ENCODE peak calls at places on chromosomes 6 and 20, in nine cellular contexts. One of them, this sample, is unnamed.

GRCh38 chr20:6673071-6673470 is 94.4 kb upstream of the BMP2 start:
- DNase-seq in AG09309: no peak
- DNase-seq in stimulated activated CD8-positive, alpha-beta memory T cell treated with anti-CD3 and anti-CD28 coated beads, Interleukin-15, amount 100 ng/mL, for 24 hours: no peak
- DNase-seq in heart left ventricle: no peak
- DNase-seq in activated CD8-positive, alpha-beta memory T cell treated with anti-CD3 and anti-CD28 coated beads, Interleukin-2, amount 10 ng/mL, durations not matched to agents 7 days and 5 days: no peak
- DNase-seq in left lung: no peak
- DNase-seq in vagina: no peak
- DNase-seq in H54: no peak
- DNase-seq in astrocyte of the cerebellum: no peak
- DNase-seq in this sample: no peak

GRCh38 chr6:163290545-163291274 is 123.8 kb upstream of the QKI start:
- DNase-seq in left lung: no peak
- DNase-seq in heart left ventricle: no peak
- DNase-seq in activated CD8-positive, alpha-beta memory T cell treated with anti-CD3 and anti-CD28 coated beads, Interleukin-2, amount 10 ng/mL, durations not matched to agents 7 days and 5 days: no peak
- DNase-seq in astrocyte of the cerebellum: no peak
- DNase-seq in vagina: no peak
- DNase-seq in stimulated activated CD8-positive, alpha-beta memory T cell treated with anti-CD3 and anti-CD28 coated beads, Interleukin-15, amount 100 ng/mL, for 24 hours: no peak
- DNase-seq in H54: no peak
- DNase-seq in AG09309: no peak
- DNase-seq in this sample: no peak

GRCh38 chr20:32832664-32833063 is 12.9 kb downstream of the MAPRE1 start:
- DNase-seq in heart left ventricle: no peak
- DNase-seq in astrocyte of the cerebellum: no peak
- DNase-seq in stimulated activated CD8-positive, alpha-beta memory T cell treated with anti-CD3 and anti-CD28 coated beads, Interleukin-15, amount 100 ng/mL, for 24 hours: no peak
- DNase-seq in left lung: no peak
- DNase-seq in activated CD8-positive, alpha-beta memory T cell treated with anti-CD3 and anti-CD28 coated beads, Interleukin-2, amount 10 ng/mL, durations not matched to agents 7 days and 5 days: peak
- DNase-seq in vagina: no peak
- DNase-seq in AG09309: no peak
- DNase-seq in H54: no peak
- DNase-seq in this sample: no peak

GRCh38 chr6:167679791-167680604 is 146.7 kb upstream of the AFDN start:
- DNase-seq in astrocyte of the cerebellum: no peak
- DNase-seq in activated CD8-positive, alpha-beta memory T cell treated with anti-CD3 and anti-CD28 coated beads, Interleukin-2, amount 10 ng/mL, durations not matched to agents 7 days and 5 days: no peak
- DNase-seq in heart left ventricle: no peak
- DNase-seq in stimulated activated CD8-positive, alpha-beta memory T cell treated with anti-CD3 and anti-CD28 coated beads, Interleukin-15, amount 100 ng/mL, for 24 hours: no peak
- DNase-seq in AG09309: no peak
- DNase-seq in vagina: no peak
- DNase-seq in left lung: no peak
- DNase-seq in H54: no peak
- DNase-seq in this sample: no peak

GRCh38 chr6:32885698-32886286 is 31.8 kb downstream of the PSMB9 start:
- DNase-seq in H54: no peak
- DNase-seq in vagina: no peak
- DNase-seq in heart left ventricle: no peak
- DNase-seq in astrocyte of the cerebellum: peak
- DNase-seq in activated CD8-positive, alpha-beta memory T cell treated with anti-CD3 and anti-CD28 coated beads, Interleukin-2, amount 10 ng/mL, durations not matched to agents 7 days and 5 days: no peak
- DNase-seq in stimulated activated CD8-positive, alpha-beta memory T cell treated with anti-CD3 and anti-CD28 coated beads, Interleukin-15, amount 100 ng/mL, for 24 hours: no peak
- DNase-seq in left lung: no peak
- DNase-seq in AG09309: no peak
- DNase-seq in this sample: peak

GRCh38 chr6:33710296-33711121 is 991 bp downstream of the UQCC2 start:
- DNase-seq in activated CD8-positive, alpha-beta memory T cell treated with anti-CD3 and anti-CD28 coated beads, Interleukin-2, amount 10 ng/mL, durations not matched to agents 7 days and 5 days: no peak
- DNase-seq in heart left ventricle: peak
- DNase-seq in AG09309: no peak
- DNase-seq in stimulated activated CD8-positive, alpha-beta memory T cell treated with anti-CD3 and anti-CD28 coated beads, Interleukin-15, amount 100 ng/mL, for 24 hours: no peak
- DNase-seq in vagina: no peak
- DNase-seq in astrocyte of the cerebellum: no peak
- DNase-seq in left lung: no peak
- DNase-seq in H54: no peak
- DNase-seq in this sample: no peak

GRCh38 chr6:161226005-161226964 is 47.6 kb downstream of the AGPAT4 start:
- DNase-seq in H54: no peak
- DNase-seq in AG09309: no peak
- DNase-seq in astrocyte of the cerebellum: no peak
- DNase-seq in activated CD8-positive, alpha-beta memory T cell treated with anti-CD3 and anti-CD28 coated beads, Interleukin-2, amount 10 ng/mL, durations not matched to agents 7 days and 5 days: peak
- DNase-seq in heart left ventricle: no peak
- DNase-seq in stimulated activated CD8-positive, alpha-beta memory T cell treated with anti-CD3 and anti-CD28 coated beads, Interleukin-15, amount 100 ng/mL, for 24 hours: no peak
- DNase-seq in vagina: no peak
- DNase-seq in left lung: no peak
- DNase-seq in this sample: no peak

GRCh38 chr20:59737816-59738215 is 133.5 kb downstream of the PHACTR3 start:
- DNase-seq in H54: no peak
- DNase-seq in AG09309: no peak
- DNase-seq in activated CD8-positive, alpha-beta memory T cell treated with anti-CD3 and anti-CD28 coated beads, Interleukin-2, amount 10 ng/mL, durations not matched to agents 7 days and 5 days: no peak
- DNase-seq in astrocyte of the cerebellum: no peak
- DNase-seq in stimulated activated CD8-positive, alpha-beta memory T cell treated with anti-CD3 and anti-CD28 coated beads, Interleukin-15, amount 100 ng/mL, for 24 hours: no peak
- DNase-seq in heart left ventricle: no peak
- DNase-seq in left lung: no peak
- DNase-seq in vagina: no peak
- DNase-seq in this sample: no peak

GRCh38 chr6:169069361-169069760 is 184.3 kb downstream of the THBS2 start:
- DNase-seq in heart left ventricle: no peak
- DNase-seq in vagina: no peak
- DNase-seq in astrocyte of the cerebellum: no peak
- DNase-seq in activated CD8-positive, alpha-beta memory T cell treated with anti-CD3 and anti-CD28 coated beads, Interleukin-2, amount 10 ng/mL, durations not matched to agents 7 days and 5 days: no peak
- DNase-seq in left lung: no peak
- DNase-seq in AG09309: no peak
- DNase-seq in H54: no peak
- DNase-seq in stimulated activated CD8-positive, alpha-beta memory T cell treated with anti-CD3 and anti-CD28 coated beads, Interleukin-15, amount 100 ng/mL, for 24 hours: no peak
- DNase-seq in this sample: no peak

GRCh38 chr20:29326376-29327070 is 1930.9 kb upstream of the DEFB115 start:
- DNase-seq in stimulated activated CD8-positive, alpha-beta memory T cell treated with anti-CD3 and anti-CD28 coated beads, Interleukin-15, amount 100 ng/mL, for 24 hours: no peak
- DNase-seq in vagina: no peak
- DNase-seq in H54: no peak
- DNase-seq in astrocyte of the cerebellum: no peak
- DNase-seq in activated CD8-positive, alpha-beta memory T cell treated with anti-CD3 and anti-CD28 coated beads, Interleukin-2, amount 10 ng/mL, durations not matched to agents 7 days and 5 days: no peak
- DNase-seq in heart left ventricle: no peak
- DNase-seq in left lung: peak
- DNase-seq in AG09309: no peak
- DNase-seq in this sample: no peak

GRCh38 chr20:62735331-62735821 is 26.7 kb downstream of the NTSR1 start:
- DNase-seq in activated CD8-positive, alpha-beta memory T cell treated with anti-CD3 and anti-CD28 coated beads, Interleukin-2, amount 10 ng/mL, durations not matched to agents 7 days and 5 days: no peak
- DNase-seq in H54: no peak
- DNase-seq in stimulated activated CD8-positive, alpha-beta memory T cell treated with anti-CD3 and anti-CD28 coated beads, Interleukin-15, amount 100 ng/mL, for 24 hours: no peak
- DNase-seq in vagina: no peak
- DNase-seq in heart left ventricle: no peak
- DNase-seq in AG09309: no peak
- DNase-seq in astrocyte of the cerebellum: no peak
- DNase-seq in left lung: peak
- DNase-seq in this sample: no peak

GRCh38 chr6:80457044-80457933 is 350.8 kb downstream of the BCKDHB start:
- DNase-seq in AG09309: peak
- DNase-seq in left lung: peak
- DNase-seq in activated CD8-positive, alpha-beta memory T cell treated with anti-CD3 and anti-CD28 coated beads, Interleukin-2, amount 10 ng/mL, durations not matched to agents 7 days and 5 days: no peak
- DNase-seq in stimulated activated CD8-positive, alpha-beta memory T cell treated with anti-CD3 and anti-CD28 coated beads, Interleukin-15, amount 100 ng/mL, for 24 hours: no peak
- DNase-seq in heart left ventricle: peak
- DNase-seq in H54: peak
- DNase-seq in vagina: no peak
- DNase-seq in astrocyte of the cerebellum: peak
- DNase-seq in this sample: peak

GRCh38 chr6:85479221-85479620 is 29.3 kb downstream of the NT5E start:
- DNase-seq in stimulated activated CD8-positive, alpha-beta memory T cell treated with anti-CD3 and anti-CD28 coated beads, Interleukin-15, amount 100 ng/mL, for 24 hours: no peak
- DNase-seq in activated CD8-positive, alpha-beta memory T cell treated with anti-CD3 and anti-CD28 coated beads, Interleukin-2, amount 10 ng/mL, durations not matched to agents 7 days and 5 days: no peak
- DNase-seq in H54: no peak
- DNase-seq in left lung: no peak
- DNase-seq in heart left ventricle: no peak
- DNase-seq in AG09309: no peak
- DNase-seq in vagina: no peak
- DNase-seq in astrocyte of the cerebellum: no peak
- DNase-seq in this sample: no peak

GRCh38 chr20:62625921-62626547 is 16.3 kb upstream of the SLCO4A1 start:
- DNase-seq in astrocyte of the cerebellum: no peak
- DNase-seq in vagina: no peak
- DNase-seq in H54: no peak
- DNase-seq in activated CD8-positive, alpha-beta memory T cell treated with anti-CD3 and anti-CD28 coated beads, Interleukin-2, amount 10 ng/mL, durations not matched to agents 7 days and 5 days: no peak
- DNase-seq in stimulated activated CD8-positive, alpha-beta memory T cell treated with anti-CD3 and anti-CD28 coated beads, Interleukin-15, amount 100 ng/mL, for 24 hours: no peak
- DNase-seq in heart left ventricle: no peak
- DNase-seq in AG09309: no peak
- DNase-seq in left lung: peak
- DNase-seq in this sample: no peak

GRCh38 chr6:170152111-170152926 is 138.6 kb downstream of the DLL1 start:
- DNase-seq in vagina: no peak
- DNase-seq in heart left ventricle: peak
- DNase-seq in AG09309: no peak
- DNase-seq in left lung: peak
- DNase-seq in astrocyte of the cerebellum: peak
- DNase-seq in H54: no peak
- DNase-seq in stimulated activated CD8-positive, alpha-beta memory T cell treated with anti-CD3 and anti-CD28 coated beads, Interleukin-15, amount 100 ng/mL, for 24 hours: no peak
- DNase-seq in activated CD8-positive, alpha-beta memory T cell treated with anti-CD3 and anti-CD28 coated beads, Interleukin-2, amount 10 ng/mL, durations not matched to agents 7 days and 5 days: no peak
- DNase-seq in this sample: no peak

GRCh38 chr6:73586416-73586974 is 65.7 kb upstream of the EEF1A1 start:
- DNase-seq in astrocyte of the cerebellum: no peak
- DNase-seq in AG09309: peak
- DNase-seq in vagina: no peak
- DNase-seq in left lung: no peak
- DNase-seq in heart left ventricle: no peak
- DNase-seq in H54: no peak
- DNase-seq in stimulated activated CD8-positive, alpha-beta memory T cell treated with anti-CD3 and anti-CD28 coated beads, Interleukin-15, amount 100 ng/mL, for 24 hours: no peak
- DNase-seq in activated CD8-positive, alpha-beta memory T cell treated with anti-CD3 and anti-CD28 coated beads, Interleukin-2, amount 10 ng/mL, durations not matched to agents 7 days and 5 days: no peak
- DNase-seq in this sample: peak

GRCh38 chr20:16363832-16364687 is 209.2 kb downstream of the KIF16B start:
- DNase-seq in astrocyte of the cerebellum: no peak
- DNase-seq in stimulated activated CD8-positive, alpha-beta memory T cell treated with anti-CD3 and anti-CD28 coated beads, Interleukin-15, amount 100 ng/mL, for 24 hours: no peak
- DNase-seq in heart left ventricle: no peak
- DNase-seq in AG09309: no peak
- DNase-seq in activated CD8-positive, alpha-beta memory T cell treated with anti-CD3 and anti-CD28 coated beads, Interleukin-2, amount 10 ng/mL, durations not matched to agents 7 days and 5 days: no peak
- DNase-seq in H54: no peak
- DNase-seq in vagina: no peak
- DNase-seq in left lung: no peak
- DNase-seq in this sample: no peak

GRCh38 chr20:19886666-19887288 is 128.7 kb downstream of the RIN2 start:
- DNase-seq in heart left ventricle: no peak
- DNase-seq in activated CD8-positive, alpha-beta memory T cell treated with anti-CD3 and anti-CD28 coated beads, Interleukin-2, amount 10 ng/mL, durations not matched to agents 7 days and 5 days: no peak
- DNase-seq in astrocyte of the cerebellum: no peak
- DNase-seq in left lung: no peak
- DNase-seq in vagina: no peak
- DNase-seq in H54: no peak
- DNase-seq in stimulated activated CD8-positive, alpha-beta memory T cell treated with anti-CD3 and anti-CD28 coated beads, Interleukin-15, amount 100 ng/mL, for 24 hours: no peak
- DNase-seq in AG09309: no peak
- DNase-seq in this sample: no peak

GRCh38 chr20:53608456-53609413 is 15.1 kb upstream of the ZNF217 start:
- DNase-seq in H54: no peak
- DNase-seq in stimulated activated CD8-positive, alpha-beta memory T cell treated with anti-CD3 and anti-CD28 coated beads, Interleukin-15, amount 100 ng/mL, for 24 hours: no peak
- DNase-seq in heart left ventricle: peak
- DNase-seq in AG09309: no peak
- DNase-seq in vagina: no peak
- DNase-seq in astrocyte of the cerebellum: no peak
- DNase-seq in activated CD8-positive, alpha-beta memory T cell treated with anti-CD3 and anti-CD28 coated beads, Interleukin-2, amount 10 ng/mL, durations not matched to agents 7 days and 5 days: peak
- DNase-seq in left lung: no peak
- DNase-seq in this sample: no peak

GRCh38 chr20:57274299-57274698 is 7.9 kb upstream of the BMP7 start:
- DNase-seq in H54: no peak
- DNase-seq in stimulated activated CD8-positive, alpha-beta memory T cell treated with anti-CD3 and anti-CD28 coated beads, Interleukin-15, amount 100 ng/mL, for 24 hours: no peak
- DNase-seq in activated CD8-positive, alpha-beta memory T cell treated with anti-CD3 and anti-CD28 coated beads, Interleukin-2, amount 10 ng/mL, durations not matched to agents 7 days and 5 days: no peak
- DNase-seq in vagina: no peak
- DNase-seq in heart left ventricle: no peak
- DNase-seq in astrocyte of the cerebellum: no peak
- DNase-seq in AG09309: no peak
- DNase-seq in left lung: no peak
- DNase-seq in this sample: no peak

GRCh38 chr20:53567379-53567778 is 26.3 kb downstream of the ZNF217 start:
- DNase-seq in activated CD8-positive, alpha-beta memory T cell treated with anti-CD3 and anti-CD28 coated beads, Interleukin-2, amount 10 ng/mL, durations not matched to agents 7 days and 5 days: no peak
- DNase-seq in left lung: no peak
- DNase-seq in heart left ventricle: no peak
- DNase-seq in stimulated activated CD8-positive, alpha-beta memory T cell treated with anti-CD3 and anti-CD28 coated beads, Interleukin-15, amount 100 ng/mL, for 24 hours: no peak
- DNase-seq in H54: no peak
- DNase-seq in vagina: no peak
- DNase-seq in AG09309: no peak
- DNase-seq in astrocyte of the cerebellum: no peak
- DNase-seq in this sample: no peak

GRCh38 chr6:11473008-11473740 is 64.4 kb upstream of the TMEM170B start:
- DNase-seq in vagina: no peak
- DNase-seq in heart left ventricle: no peak
- DNase-seq in left lung: no peak
- DNase-seq in stimulated activated CD8-positive, alpha-beta memory T cell treated with anti-CD3 and anti-CD28 coated beads, Interleukin-15, amount 100 ng/mL, for 24 hours: no peak
- DNase-seq in AG09309: no peak
- DNase-seq in activated CD8-positive, alpha-beta memory T cell treated with anti-CD3 and anti-CD28 coated beads, Interleukin-2, amount 10 ng/mL, durations not matched to agents 7 days and 5 days: no peak
- DNase-seq in H54: no peak
- DNase-seq in astrocyte of the cerebellum: no peak
- DNase-seq in this sample: no peak

GRCh38 chr20:33305591-33306057 is 22.6 kb downstream of the BPIFB1 start:
- DNase-seq in activated CD8-positive, alpha-beta memory T cell treated with anti-CD3 and anti-CD28 coated beads, Interleukin-2, amount 10 ng/mL, durations not matched to agents 7 days and 5 days: no peak
- DNase-seq in stimulated activated CD8-positive, alpha-beta memory T cell treated with anti-CD3 and anti-CD28 coated beads, Interleukin-15, amount 100 ng/mL, for 24 hours: no peak
- DNase-seq in heart left ventricle: no peak
- DNase-seq in H54: peak
- DNase-seq in left lung: no peak
- DNase-seq in AG09309: no peak
- DNase-seq in vagina: no peak
- DNase-seq in astrocyte of the cerebellum: no peak
- DNase-seq in this sample: no peak

GRCh38 chr20:36352843-36353553 is 46.9 kb downstream of the DLGAP4 start:
- DNase-seq in AG09309: no peak
- DNase-seq in stimulated activated CD8-positive, alpha-beta memory T cell treated with anti-CD3 and anti-CD28 coated beads, Interleukin-15, amount 100 ng/mL, for 24 hours: no peak
- DNase-seq in heart left ventricle: no peak
- DNase-seq in astrocyte of the cerebellum: no peak
- DNase-seq in activated CD8-positive, alpha-beta memory T cell treated with anti-CD3 and anti-CD28 coated beads, Interleukin-2, amount 10 ng/mL, durations not matched to agents 7 days and 5 days: no peak
- DNase-seq in left lung: no peak
- DNase-seq in H54: no peak
- DNase-seq in vagina: no peak
- DNase-seq in this sample: no peak

GRCh38 chr20:24970743-24971142 is 21.7 kb downstream of the CST7 start:
- DNase-seq in heart left ventricle: no peak
- DNase-seq in astrocyte of the cerebellum: no peak
- DNase-seq in H54: no peak
- DNase-seq in activated CD8-positive, alpha-beta memory T cell treated with anti-CD3 and anti-CD28 coated beads, Interleukin-2, amount 10 ng/mL, durations not matched to agents 7 days and 5 days: no peak
- DNase-seq in AG09309: no peak
- DNase-seq in vagina: no peak
- DNase-seq in stimulated activated CD8-positive, alpha-beta memory T cell treated with anti-CD3 and anti-CD28 coated beads, Interleukin-15, amount 100 ng/mL, for 24 hours: no peak
- DNase-seq in left lung: no peak
- DNase-seq in this sample: no peak

GRCh38 chr6:163751032-163751525 is 336.6 kb downstream of the QKI start:
- DNase-seq in astrocyte of the cerebellum: no peak
- DNase-seq in H54: no peak
- DNase-seq in activated CD8-positive, alpha-beta memory T cell treated with anti-CD3 and anti-CD28 coated beads, Interleukin-2, amount 10 ng/mL, durations not matched to agents 7 days and 5 days: peak
- DNase-seq in AG09309: no peak
- DNase-seq in left lung: no peak
- DNase-seq in stimulated activated CD8-positive, alpha-beta memory T cell treated with anti-CD3 and anti-CD28 coated beads, Interleukin-15, amount 100 ng/mL, for 24 hours: no peak
- DNase-seq in heart left ventricle: no peak
- DNase-seq in vagina: no peak
- DNase-seq in this sample: no peak

GRCh38 chr6:129567374-129567773 is 142.6 kb downstream of the ARHGAP18 start:
- DNase-seq in AG09309: no peak
- DNase-seq in activated CD8-positive, alpha-beta memory T cell treated with anti-CD3 and anti-CD28 coated beads, Interleukin-2, amount 10 ng/mL, durations not matched to agents 7 days and 5 days: peak
- DNase-seq in vagina: no peak
- DNase-seq in heart left ventricle: no peak
- DNase-seq in astrocyte of the cerebellum: no peak
- DNase-seq in H54: peak
- DNase-seq in stimulated activated CD8-positive, alpha-beta memory T cell treated with anti-CD3 and anti-CD28 coated beads, Interleukin-15, amount 100 ng/mL, for 24 hours: no peak
- DNase-seq in left lung: no peak
- DNase-seq in this sample: no peak

GRCh38 chr6:37257320-37257633 is 295 bp upstream of the TBC1D22B start:
- DNase-seq in AG09309: no peak
- DNase-seq in left lung: no peak
- DNase-seq in vagina: no peak
- DNase-seq in heart left ventricle: no peak
- DNase-seq in astrocyte of the cerebellum: no peak
- DNase-seq in activated CD8-positive, alpha-beta memory T cell treated with anti-CD3 and anti-CD28 coated beads, Interleukin-2, amount 10 ng/mL, durations not matched to agents 7 days and 5 days: no peak
- DNase-seq in H54: no peak
- DNase-seq in stimulated activated CD8-positive, alpha-beta memory T cell treated with anti-CD3 and anti-CD28 coated beads, Interleukin-15, amount 100 ng/mL, for 24 hours: no peak
- DNase-seq in this sample: no peak

GRCh38 chr20:51372176-51372803 is 170.2 kb downstream of the NFATC2 start:
- DNase-seq in H54: peak
- DNase-seq in vagina: no peak
- DNase-seq in activated CD8-positive, alpha-beta memory T cell treated with anti-CD3 and anti-CD28 coated beads, Interleukin-2, amount 10 ng/mL, durations not matched to agents 7 days and 5 days: peak
- DNase-seq in AG09309: no peak
- DNase-seq in stimulated activated CD8-positive, alpha-beta memory T cell treated with anti-CD3 and anti-CD28 coated beads, Interleukin-15, amount 100 ng/mL, for 24 hours: peak
- DNase-seq in astrocyte of the cerebellum: peak
- DNase-seq in left lung: no peak
- DNase-seq in heart left ventricle: peak
- DNase-seq in this sample: no peak

GRCh38 chr6:105322499-105323231 is 80.2 kb downstream of the PREP start:
- DNase-seq in left lung: no peak
- DNase-seq in vagina: no peak
- DNase-seq in astrocyte of the cerebellum: no peak
- DNase-seq in activated CD8-positive, alpha-beta memory T cell treated with anti-CD3 and anti-CD28 coated beads, Interleukin-2, amount 10 ng/mL, durations not matched to agents 7 days and 5 days: no peak
- DNase-seq in heart left ventricle: no peak
- DNase-seq in AG09309: no peak
- DNase-seq in stimulated activated CD8-positive, alpha-beta memory T cell treated with anti-CD3 and anti-CD28 coated beads, Interleukin-15, amount 100 ng/mL, for 24 hours: no peak
- DNase-seq in H54: no peak
- DNase-seq in this sample: no peak

GRCh38 chr20:63782521-63782971 is 43.0 kb downstream of the SLC2A4RG start:
- DNase-seq in AG09309: no peak
- DNase-seq in vagina: no peak
- DNase-seq in left lung: peak
- DNase-seq in heart left ventricle: no peak
- DNase-seq in H54: no peak
- DNase-seq in stimulated activated CD8-positive, alpha-beta memory T cell treated with anti-CD3 and anti-CD28 coated beads, Interleukin-15, amount 100 ng/mL, for 24 hours: no peak
- DNase-seq in astrocyte of the cerebellum: no peak
- DNase-seq in activated CD8-positive, alpha-beta memory T cell treated with anti-CD3 and anti-CD28 coated beads, Interleukin-2, amount 10 ng/mL, durations not matched to agents 7 days and 5 days: no peak
- DNase-seq in this sample: no peak

This sample was measured in BJ.